ENCODE peak calls at places on chromosomes 2 and 18, in ten cellular contexts. S, J, G, W, R, U, L, Z, Y and I are unnamed samples.

GRCh38 chr18:76518073-76518472 is 23.0 kb upstream of the ZNF516 start:
- DNase-seq in W (peak), G (no peak), L (no peak), Z (no peak), S (no peak), Y (no peak), U (no peak), R (no peak), J (no peak), I (peak)

GRCh38 chr2:67645280-67646255 is 248.4 kb downstream of the ETAA1 start:
- DNase-seq in U (no peak), J (no peak), G (no peak), W (no peak), Z (no peak), R (no peak), S (no peak), L (no peak), Y (no peak), I (no peak)

GRCh38 chr18:55302337-55302833 is 285.6 kb downstream of the TCF4 start:
- DNase-seq in Y (no peak), W (no peak), Z (no peak), L (no peak), S (no peak), R (no peak), J (no peak), U (no peak), G (peak), I (no peak)

GRCh38 chr2:171563301-171563700 is 41.0 kb downstream of the CYBRD1 start:
- DNase-seq in U (no peak), J (no peak), S (no peak), W (no peak), L (no peak), R (no peak), Y (no peak), G (no peak), Z (no peak), I (no peak)

GRCh38 chr2:85920810-85921545 is 32.2 kb upstream of the ST3GAL5 start:
- DNase-seq in Z (no peak), G (no peak), S (no peak), L (no peak), R (no peak), W (no peak), Y (no peak), U (peak), J (no peak), I (peak)

GRCh38 chr2:227545990-227546389 is 52.7 kb upstream of the SCYGR2 start:
- DNase-seq in J (peak), R (no peak), L (no peak), S (no peak), U (peak), Y (no peak), Z (no peak), G (no peak), W (no peak), I (no peak)

GRCh38 chr2:139160838-139161237 is 380.6 kb upstream of the NXPH2 start:
- DNase-seq in G (no peak), Z (no peak), R (no peak), J (no peak), W (no peak), L (no peak), S (no peak), Y (no peak), U (peak), I (no peak)

GRCh38 chr18:79826966-79827365 is 29.2 kb downstream of the KCNG2 start:
- DNase-seq in U (no peak), S (no peak), Y (no peak), G (no peak), J (no peak), W (no peak), L (no peak), Z (no peak), R (no peak), I (no peak)

GRCh38 chr2:20390524-20391123 is 40.0 kb upstream of the PUM2 start:
- DNase-seq in J (no peak), W (no peak), G (no peak), S (no peak), Y (no peak), L (no peak), U (no peak), R (no peak), Z (no peak), I (no peak)

GRCh38 chr2:72129676-72130340 is 17.9 kb downstream of the CYP26B1 start:
- DNase-seq in Z (no peak), U (no peak), L (no peak), G (no peak), W (no peak), S (no peak), R (no peak), Y (no peak), J (no peak), I (no peak)

GRCh38 chr2:240300261-240300821 is 135.1 kb upstream of the GPC1 start:
- DNase-seq in U (no peak), G (no peak), R (peak), W (no peak), S (no peak), J (no peak), Y (peak), L (no peak), Z (peak), I (peak)

GRCh38 chr2:166573393-166573792 is 79.3 kb upstream of the SCN7A start:
- DNase-seq in J (no peak), Z (no peak), U (peak), S (no peak), Y (no peak), W (no peak), G (no peak), R (no peak), L (no peak), I (peak)

GRCh38 chr2:148875387-148876051 is 492 bp downstream of the KIF5C start:
- DNase-seq in Z (no peak), R (no peak), Y (peak), U (no peak), W (peak), S (no peak), L (no peak), J (peak), G (no peak), I (no peak)